ENCODE peak calls at places on chromosome 6, in seven cellular contexts. V is foreskin fibroblast; E is nephron progenitor cell; R is GM20000; O is CD4-positive, alpha-beta T cell; G is fibroblast of mammary gland; B is WERI-Rb-1. C is an unnamed sample.
A peak's percentile ranks its signal among the peaks of the same experiment; 100 is the strongest.

GRCh38 chr6:169701218-169701952 is 444 bp downstream of the WDR27 start:
- DNase-seq in V (no peak), E (no peak), R (no peak), O (no peak), G (no peak), B (no peak), C (no peak)

GRCh38 chr6:84625510-84625909 is 138.9 kb downstream of the TBX18 start:
- DNase-seq in V (no peak), E (no peak), R (no peak), O (no peak), G (no peak), B (no peak), C (no peak)

GRCh38 chr6:41768545-41769308 is 11.0 kb downstream of the FRS3 start:
- DNase-seq in V (no peak), E (no peak), R (no peak), O (no peak), G (no peak), B (peak; percentile 56), C (no peak)

GRCh38 chr6:148168856-148169255 is 173.8 kb upstream of the SASH1 start:
- DNase-seq in V (no peak), E (no peak), R (no peak), O (no peak), G (no peak), B (no peak), C (no peak)

GRCh38 chr6:94902974-94903628 is 674.2 kb upstream of the MANEA start:
- DNase-seq in V (no peak), E (no peak), R (no peak), O (no peak), G (no peak), B (no peak), C (no peak)

GRCh38 chr6:129324345-129324744 is 385.6 kb downstream of the ARHGAP18 start:
- DNase-seq in V (no peak), E (no peak), R (no peak), O (no peak), G (no peak), B (no peak), C (no peak)

GRCh38 chr6:170094686-170095272 is 196.1 kb downstream of the DLL1 start:
- DNase-seq in V (no peak), E (no peak), R (no peak), O (peak; percentile 14), G (no peak), B (no peak), C (peak; percentile 1)

GRCh38 chr6:147930743-147931142 is 411.9 kb upstream of the SASH1 start:
- DNase-seq in V (no peak), E (no peak), R (no peak), O (no peak), G (no peak), B (no peak), C (no peak)

GRCh38 chr6:117128052-117128451 is 137.3 kb upstream of the VGLL2 start:
- DNase-seq in V (no peak), E (no peak), R (no peak), O (no peak), G (no peak), B (no peak), C (no peak)

GRCh38 chr6:131954775-131955107 is 3.6 kb upstream of the CCN2 start:
- DNase-seq in V (peak; percentile 73), E (no peak), R (no peak), O (no peak), G (peak; percentile 80), B (no peak), C (no peak)

GRCh38 chr6:130697661-130698535 is 129.3 kb upstream of the SMLR1 start:
- DNase-seq in V (peak; percentile 66), E (peak; percentile 43), R (peak; percentile 65), O (peak; percentile 57), G (peak; percentile 70), B (peak; percentile 49), C (peak; percentile 56)

GRCh38 chr6:39416728-39417127 is 94.2 kb upstream of the KCNK16 start:
- DNase-seq in V (peak; percentile 95), E (no peak), R (no peak), O (no peak), G (peak; percentile 60), B (no peak), C (no peak)

GRCh38 chr6:154343473-154344308 is 12.9 kb downstream of the IPCEF1 start:
- DNase-seq in V (peak; percentile 35), E (peak; percentile 23), R (no peak), O (no peak), G (peak; percentile 68), B (no peak), C (no peak)

GRCh38 chr6:111503194-111503593 is 20.2 kb upstream of the REV3L start:
- DNase-seq in V (no peak), E (no peak), R (no peak), O (no peak), G (peak; percentile 40), B (no peak), C (no peak)

GRCh38 chr6:134537146-134537555 is 219.2 kb upstream of the SGK1 start:
- DNase-seq in V (peak; percentile 98), E (no peak), R (no peak), O (no peak), G (peak; percentile 96), B (no peak), C (no peak)

GRCh38 chr6:110285306-110286060 is 72.7 kb downstream of the METTL24 start:
- DNase-seq in V (no peak), E (no peak), R (no peak), O (no peak), G (peak; percentile 13), B (no peak), C (no peak)

GRCh38 chr6:53752856-53753255 is 41.9 kb upstream of the LRRC1 start:
- DNase-seq in V (peak; percentile 15), E (no peak), R (no peak), O (no peak), G (peak; percentile 45), B (no peak), C (no peak)

GRCh38 chr6:89574860-89575561 is 63.5 kb downstream of the LYRM2 start:
- DNase-seq in V (no peak), E (no peak), R (no peak), O (no peak), G (no peak), B (no peak), C (no peak)

GRCh38 chr6:135680964-135681913 is 170.3 kb upstream of the PDE7B start:
- DNase-seq in V (no peak), E (no peak), R (no peak), O (no peak), G (no peak), B (no peak), C (no peak)

GRCh38 chr6:1825277-1825676 is 215.6 kb downstream of the FOXC1 start:
- DNase-seq in V (no peak), E (no peak), R (no peak), O (no peak), G (no peak), B (no peak), C (no peak)

GRCh38 chr6:50147371-50147770 is 97.6 kb upstream of the DEFB112 start:
- DNase-seq in V (no peak), E (no peak), R (no peak), O (no peak), G (peak; percentile 5), B (no peak), C (no peak)

GRCh38 chr6:31070711-31071197 is 41.6 kb downstream of the C6orf15 start:
- DNase-seq in V (peak; percentile 79), E (peak; percentile 42), R (peak; percentile 45), O (no peak), G (peak; percentile 77), B (peak; percentile 84), C (peak; percentile 26)

GRCh38 chr6:62043079-62043478 is 242.9 kb downstream of the KHDRBS2 start:
- DNase-seq in V (no peak), E (no peak), R (no peak), O (no peak), G (no peak), B (no peak), C (no peak)

GRCh38 chr6:168383062-168383854 is 57.7 kb upstream of the SMOC2 start:
- DNase-seq in V (no peak), E (no peak), R (no peak), O (no peak), G (no peak), B (no peak), C (no peak)

GRCh38 chr6:168385380-168385779 is 55.6 kb upstream of the SMOC2 start:
- DNase-seq in V (no peak), E (no peak), R (no peak), O (no peak), G (peak; percentile 25), B (no peak), C (no peak)

GRCh38 chr6:168380956-168381605 is 59.9 kb upstream of the SMOC2 start:
- DNase-seq in V (no peak), E (no peak), R (no peak), O (no peak), G (no peak), B (no peak), C (no peak)

GRCh38 chr6:168384045-168385038 is 56.6 kb upstream of the SMOC2 start:
- DNase-seq in V (no peak), E (no peak), R (no peak), O (no peak), G (peak; percentile 64), B (no peak), C (no peak)

GRCh38 chr6:168381726-168382458 is 59.1 kb upstream of the SMOC2 start:
- DNase-seq in V (no peak), E (no peak), R (no peak), O (no peak), G (no peak), B (no peak), C (no peak)
- TF ChIP-seq CTCF in V (no peak), E (no peak), R (no peak), O (no peak), G (no peak), B (no peak), C (no peak)

DNA sequence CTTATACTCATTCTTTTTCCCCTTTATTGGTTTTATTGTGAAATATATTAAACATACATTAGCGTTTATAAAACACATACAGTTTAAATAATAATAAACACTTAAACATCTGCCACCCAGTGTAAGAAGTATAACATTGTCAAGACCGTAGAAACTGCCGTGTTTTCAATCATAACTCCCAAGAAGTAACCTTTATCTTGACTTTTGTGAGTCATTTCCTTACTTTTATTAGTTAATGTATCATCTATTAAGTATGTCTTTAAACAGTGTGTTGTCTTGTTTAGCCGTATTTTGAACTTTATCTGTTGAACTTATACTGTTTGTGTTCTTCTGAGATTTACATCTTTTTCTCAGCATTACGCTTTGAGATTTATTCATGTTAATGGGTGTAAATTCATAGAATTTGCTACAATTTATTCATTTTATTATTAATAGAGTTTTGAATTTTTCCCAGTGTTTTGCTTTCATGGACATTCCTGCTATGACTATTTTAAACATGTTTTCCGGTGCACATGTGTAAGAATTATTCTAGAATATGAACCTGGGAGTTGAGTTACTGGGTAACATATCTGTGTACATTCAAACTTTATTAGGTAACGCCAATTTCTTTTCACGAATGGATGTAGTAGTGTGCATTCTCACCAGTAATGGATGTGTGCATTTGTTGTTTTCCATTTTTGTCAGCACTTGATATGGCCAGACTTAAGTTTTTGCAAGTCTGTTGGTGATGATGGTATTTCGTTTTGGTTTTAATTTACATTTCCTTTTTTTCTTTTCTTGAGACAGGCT is 118.6 kb downstream of the CDKAL1 start:
- DNase-seq in V (peak; percentile 43), E (no peak), R (no peak), O (no peak), G (peak; percentile 62), B (no peak), C (no peak)
- TF ChIP-seq CTCF in V (no peak), E (no peak), R (no peak), O (no peak), G (no peak), B (no peak), C (no peak)

GRCh38 chr6:21587182-21587924 is 6.2 kb upstream of the SOX4 start:
- DNase-seq in V (peak; percentile 37), E (peak; percentile 66), R (peak; percentile 45), O (no peak), G (peak; percentile 63), B (peak; percentile 92), C (peak; percentile 70)
- TF ChIP-seq CTCF in V (peak; percentile 27), E (no peak), R (no peak), O (no peak), G (peak; percentile 16), B (no peak), C (peak; percentile 14)

GRCh38 chr6:33490621-33491020 is 36.2 kb downstream of the ZBTB9 start:
- DNase-seq in V (no peak), E (no peak), R (no peak), O (no peak), G (no peak), B (no peak), C (no peak)
- TF ChIP-seq CTCF in V (no peak), E (no peak), R (no peak), O (no peak), G (no peak), B (no peak), C (no peak)